ENCODE peak calls at places on chromosomes 2 and 18, in ten cellular contexts. One of them, this sample, is unnamed.

GRCh38 chr2:32591669-32592463 is 36.0 kb upstream of the TTC27 start:
- DNase-seq in heart left ventricle: no peak
- DNase-seq in fibroblast of lung: peak
- DNase-seq in PC-3: peak
- DNase-seq in ovary: no peak
- DNase-seq in endodermal cell: no peak
- DNase-seq in GM12865: peak
- DNase-seq in tibial artery: no peak
- DNase-seq in psoas muscle: no peak
- DNase-seq in GM06990: no peak
- DNase-seq in this sample: peak

GRCh38 chr18:10141559-10141958 is 227.7 kb downstream of the VAPA start:
- DNase-seq in heart left ventricle: no peak
- DNase-seq in fibroblast of lung: no peak
- DNase-seq in PC-3: no peak
- DNase-seq in ovary: no peak
- DNase-seq in endodermal cell: no peak
- DNase-seq in GM12865: no peak
- DNase-seq in tibial artery: no peak
- DNase-seq in psoas muscle: no peak
- DNase-seq in GM06990: no peak
- DNase-seq in this sample: no peak

GRCh38 chr2:160566717-160567116 is 73.1 kb upstream of the RBMS1 start:
- DNase-seq in heart left ventricle: no peak
- DNase-seq in fibroblast of lung: no peak
- DNase-seq in PC-3: no peak
- DNase-seq in ovary: no peak
- DNase-seq in endodermal cell: no peak
- DNase-seq in GM12865: no peak
- DNase-seq in tibial artery: no peak
- DNase-seq in psoas muscle: no peak
- DNase-seq in GM06990: no peak
- DNase-seq in this sample: peak

GRCh38 chr18:5543854-5544389 is at the start of gene EPB41L3:
- DNase-seq in heart left ventricle: peak
- DNase-seq in fibroblast of lung: peak
- DNase-seq in PC-3: no peak
- DNase-seq in ovary: peak
- DNase-seq in endodermal cell: peak
- DNase-seq in GM12865: no peak
- DNase-seq in tibial artery: no peak
- DNase-seq in psoas muscle: peak
- DNase-seq in GM06990: no peak
- DNase-seq in this sample: no peak

GRCh38 chr2:8094571-8094970 is 587.3 kb upstream of the ID2 start:
- DNase-seq in heart left ventricle: peak
- DNase-seq in fibroblast of lung: peak
- DNase-seq in PC-3: no peak
- DNase-seq in ovary: no peak
- DNase-seq in endodermal cell: no peak
- DNase-seq in GM12865: no peak
- DNase-seq in tibial artery: no peak
- DNase-seq in psoas muscle: no peak
- DNase-seq in GM06990: no peak
- DNase-seq in this sample: peak

GRCh38 chr2:100257939-100258338 is 64.4 kb downstream of the LONRF2 start:
- DNase-seq in heart left ventricle: no peak
- DNase-seq in fibroblast of lung: peak
- DNase-seq in PC-3: no peak
- DNase-seq in ovary: no peak
- DNase-seq in endodermal cell: no peak
- DNase-seq in GM12865: no peak
- DNase-seq in tibial artery: peak
- DNase-seq in psoas muscle: no peak
- DNase-seq in GM06990: no peak
- DNase-seq in this sample: peak

GRCh38 chr2:96540136-96540535 is 3.6 kb downstream of the ARID5A start:
- DNase-seq in heart left ventricle: no peak
- DNase-seq in fibroblast of lung: peak
- DNase-seq in PC-3: peak
- DNase-seq in ovary: no peak
- DNase-seq in endodermal cell: peak
- DNase-seq in GM12865: no peak
- DNase-seq in tibial artery: no peak
- DNase-seq in psoas muscle: peak
- DNase-seq in GM06990: no peak
- DNase-seq in this sample: peak

GRCh38 chr2:160493227-160494028 is at the start of gene RBMS1:
- DNase-seq in heart left ventricle: peak
- DNase-seq in fibroblast of lung: peak
- DNase-seq in PC-3: peak
- DNase-seq in ovary: peak
- DNase-seq in endodermal cell: peak
- DNase-seq in GM12865: no peak
- DNase-seq in tibial artery: peak
- DNase-seq in psoas muscle: peak
- DNase-seq in GM06990: peak
- DNase-seq in this sample: peak

DNA sequence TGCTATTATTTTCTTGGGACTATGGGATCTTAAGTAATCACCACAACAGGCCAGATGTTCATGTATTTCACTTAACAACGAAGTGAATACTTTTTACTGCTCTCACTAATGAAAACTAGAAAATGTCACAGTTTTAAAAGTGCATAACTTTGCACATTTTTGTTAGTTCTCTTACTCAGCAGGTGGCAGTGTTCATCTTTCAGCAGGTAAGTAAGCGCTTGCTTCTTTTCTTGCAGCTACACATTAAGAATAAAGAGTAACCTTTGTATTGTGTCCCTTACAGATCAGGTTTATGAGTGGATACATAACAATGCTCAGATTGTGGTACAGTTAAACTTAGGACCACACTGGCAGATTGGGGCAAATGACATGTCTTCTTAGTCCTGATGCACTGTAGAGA is 61.0 kb downstream of the DAW1 start:
- DNase-seq in heart left ventricle: no peak
- DNase-seq in fibroblast of lung: no peak
- DNase-seq in PC-3: peak
- DNase-seq in ovary: no peak
- DNase-seq in endodermal cell: no peak
- DNase-seq in GM12865: no peak
- DNase-seq in tibial artery: no peak
- DNase-seq in psoas muscle: no peak
- DNase-seq in GM06990: no peak
- DNase-seq in this sample: no peak
- TF ChIP-seq CTCF in heart left ventricle: no peak
- TF ChIP-seq CTCF in fibroblast of lung: no peak
- TF ChIP-seq CTCF in PC-3: peak
- TF ChIP-seq CTCF in ovary: no peak
- TF ChIP-seq CTCF in endodermal cell: no peak
- TF ChIP-seq CTCF in GM12865: no peak
- TF ChIP-seq CTCF in tibial artery: no peak
- TF ChIP-seq CTCF in psoas muscle: no peak
- TF ChIP-seq CTCF in GM06990: peak
- TF ChIP-seq CTCF in this sample: no peak

GRCh38 chr2:173137616-173138015 is 62.0 kb downstream of the MAP3K20 start:
- DNase-seq in heart left ventricle: no peak
- DNase-seq in fibroblast of lung: no peak
- DNase-seq in PC-3: no peak
- DNase-seq in ovary: no peak
- DNase-seq in endodermal cell: no peak
- DNase-seq in GM12865: no peak
- DNase-seq in tibial artery: no peak
- DNase-seq in psoas muscle: no peak
- DNase-seq in GM06990: no peak
- DNase-seq in this sample: no peak

GRCh38 chr2:173134703-173135102 is 59.1 kb downstream of the MAP3K20 start:
- DNase-seq in heart left ventricle: no peak
- DNase-seq in fibroblast of lung: no peak
- DNase-seq in PC-3: no peak
- DNase-seq in ovary: no peak
- DNase-seq in endodermal cell: no peak
- DNase-seq in GM12865: peak
- DNase-seq in tibial artery: no peak
- DNase-seq in psoas muscle: no peak
- DNase-seq in GM06990: no peak
- DNase-seq in this sample: no peak

GRCh38 chr2:173138962-173139361 is 63.3 kb downstream of the MAP3K20 start:
- DNase-seq in heart left ventricle: no peak
- DNase-seq in fibroblast of lung: no peak
- DNase-seq in PC-3: no peak
- DNase-seq in ovary: no peak
- DNase-seq in endodermal cell: no peak
- DNase-seq in GM12865: no peak
- DNase-seq in tibial artery: no peak
- DNase-seq in psoas muscle: no peak
- DNase-seq in GM06990: no peak
- DNase-seq in this sample: no peak

GRCh38 chr2:173136614-173137013 is 61.0 kb downstream of the MAP3K20 start:
- DNase-seq in heart left ventricle: no peak
- DNase-seq in fibroblast of lung: no peak
- DNase-seq in PC-3: no peak
- DNase-seq in ovary: no peak
- DNase-seq in endodermal cell: no peak
- DNase-seq in GM12865: no peak
- DNase-seq in tibial artery: no peak
- DNase-seq in psoas muscle: no peak
- DNase-seq in GM06990: no peak
- DNase-seq in this sample: no peak

GRCh38 chr2:173136067-173136466 is 60.4 kb downstream of the MAP3K20 start:
- DNase-seq in heart left ventricle: no peak
- DNase-seq in fibroblast of lung: no peak
- DNase-seq in PC-3: no peak
- DNase-seq in ovary: no peak
- DNase-seq in endodermal cell: no peak
- DNase-seq in GM12865: no peak
- DNase-seq in tibial artery: no peak
- DNase-seq in psoas muscle: no peak
- DNase-seq in GM06990: no peak
- DNase-seq in this sample: no peak
- H3K4me3 ChIP-seq in heart left ventricle: no peak
- H3K4me3 ChIP-seq in fibroblast of lung: no peak
- H3K4me3 ChIP-seq in PC-3: no peak
- H3K4me3 ChIP-seq in ovary: no peak
- H3K4me3 ChIP-seq in endodermal cell: no peak
- H3K4me3 ChIP-seq in GM12865: no peak
- H3K4me3 ChIP-seq in tibial artery: no peak
- H3K4me3 ChIP-seq in psoas muscle: no peak
- H3K4me3 ChIP-seq in GM06990: no peak
- H3K4me3 ChIP-seq in this sample: no peak

GRCh38 chr2:151945602-151946001 is 117.4 kb upstream of the ARL5A start:
- DNase-seq in heart left ventricle: no peak
- DNase-seq in fibroblast of lung: no peak
- DNase-seq in PC-3: no peak
- DNase-seq in ovary: no peak
- DNase-seq in endodermal cell: no peak
- DNase-seq in GM12865: no peak
- DNase-seq in tibial artery: no peak
- DNase-seq in psoas muscle: no peak
- DNase-seq in GM06990: no peak
- DNase-seq in this sample: no peak

GRCh38 chr2:151946856-151947523 is 118.8 kb upstream of the ARL5A start:
- DNase-seq in heart left ventricle: peak
- DNase-seq in fibroblast of lung: peak
- DNase-seq in PC-3: peak
- DNase-seq in ovary: peak
- DNase-seq in endodermal cell: peak
- DNase-seq in GM12865: peak
- DNase-seq in tibial artery: peak
- DNase-seq in psoas muscle: no peak
- DNase-seq in GM06990: no peak
- DNase-seq in this sample: peak

GRCh38 chr2:151943461-151943860 is 115.2 kb upstream of the ARL5A start:
- DNase-seq in heart left ventricle: no peak
- DNase-seq in fibroblast of lung: no peak
- DNase-seq in PC-3: no peak
- DNase-seq in ovary: no peak
- DNase-seq in endodermal cell: no peak
- DNase-seq in GM12865: no peak
- DNase-seq in tibial artery: no peak
- DNase-seq in psoas muscle: no peak
- DNase-seq in GM06990: no peak
- DNase-seq in this sample: no peak

GRCh38 chr2:151945186-151945585 is 117.0 kb upstream of the ARL5A start:
- DNase-seq in heart left ventricle: no peak
- DNase-seq in fibroblast of lung: no peak
- DNase-seq in PC-3: no peak
- DNase-seq in ovary: no peak
- DNase-seq in endodermal cell: no peak
- DNase-seq in GM12865: no peak
- DNase-seq in tibial artery: no peak
- DNase-seq in psoas muscle: no peak
- DNase-seq in GM06990: no peak
- DNase-seq in this sample: no peak

DNA sequence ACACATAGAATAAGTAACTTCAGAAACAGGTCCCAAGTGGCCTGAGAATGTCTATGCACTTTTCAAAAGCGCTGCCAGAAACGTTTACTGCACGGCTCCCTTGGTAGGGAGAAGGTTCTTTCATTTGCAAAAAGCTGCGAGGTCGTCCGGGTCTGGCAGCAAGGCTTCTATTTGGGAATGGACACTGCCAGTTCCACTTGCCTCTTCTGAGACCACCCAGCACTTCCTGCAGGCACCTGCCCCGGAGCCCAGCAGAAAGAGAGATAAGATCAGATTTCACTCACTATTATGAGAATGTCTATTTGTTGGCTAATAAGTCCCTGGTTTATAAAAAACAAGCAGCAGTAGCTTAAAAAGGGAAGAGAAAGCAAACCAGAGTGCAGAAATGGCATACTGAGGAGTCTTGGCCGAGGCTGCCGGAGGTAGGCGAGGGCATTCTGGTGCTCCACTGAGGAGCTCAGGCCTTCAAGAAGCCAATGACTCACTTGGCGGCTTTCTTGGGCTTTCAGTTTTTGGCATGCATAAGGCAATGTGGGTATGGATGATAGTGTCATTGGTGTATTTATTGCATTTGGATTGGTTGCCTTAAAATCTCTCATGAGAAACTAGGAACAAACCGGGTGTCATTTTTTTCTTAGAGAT is 119.4 kb upstream of the ARL5A start:
- DNase-seq in heart left ventricle: no peak
- DNase-seq in fibroblast of lung: peak
- DNase-seq in PC-3: peak
- DNase-seq in ovary: no peak
- DNase-seq in endodermal cell: peak
- DNase-seq in GM12865: peak
- DNase-seq in tibial artery: peak
- DNase-seq in psoas muscle: peak
- DNase-seq in GM06990: peak
- DNase-seq in this sample: peak
- TF ChIP-seq CTCF in heart left ventricle: no peak
- TF ChIP-seq CTCF in fibroblast of lung: no peak
- TF ChIP-seq CTCF in PC-3: peak
- TF ChIP-seq CTCF in ovary: no peak
- TF ChIP-seq CTCF in endodermal cell: peak
- TF ChIP-seq CTCF in GM12865: no peak
- TF ChIP-seq CTCF in tibial artery: no peak
- TF ChIP-seq CTCF in psoas muscle: no peak
- TF ChIP-seq CTCF in GM06990: no peak
- TF ChIP-seq CTCF in this sample: no peak

DNA sequence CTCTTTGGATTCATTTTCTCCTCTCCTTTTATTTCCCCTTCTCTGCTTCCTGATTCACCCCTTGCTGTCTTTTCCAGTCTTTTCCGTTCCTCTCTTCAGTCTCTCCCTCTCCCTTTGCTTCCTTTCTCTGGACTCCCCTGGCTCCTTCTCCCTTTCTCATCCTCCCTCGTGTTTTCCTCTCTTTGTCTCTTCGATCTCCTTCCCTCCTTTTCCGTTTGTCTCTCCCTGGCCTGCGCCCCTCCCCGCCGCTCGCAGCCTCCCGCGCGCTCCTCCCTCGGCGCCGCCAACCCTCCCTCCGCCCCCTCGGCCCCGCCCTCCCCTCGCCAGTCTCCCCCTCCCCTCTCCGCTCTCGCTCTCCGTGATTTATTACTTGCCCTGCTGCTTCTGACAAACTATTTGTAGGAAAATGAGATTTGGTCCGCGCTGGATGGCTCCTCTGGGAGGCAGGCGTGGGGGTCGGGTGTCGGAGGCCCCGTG is 46.0 kb upstream of the PAX8 start:
- DNase-seq in heart left ventricle: peak
- DNase-seq in fibroblast of lung: peak
- DNase-seq in PC-3: peak
- DNase-seq in ovary: peak
- DNase-seq in endodermal cell: peak
- DNase-seq in GM12865: no peak
- DNase-seq in tibial artery: no peak
- DNase-seq in psoas muscle: peak
- DNase-seq in GM06990: no peak
- DNase-seq in this sample: peak
- H3K4me3 ChIP-seq in heart left ventricle: peak
- H3K4me3 ChIP-seq in fibroblast of lung: peak
- H3K4me3 ChIP-seq in PC-3: peak
- H3K4me3 ChIP-seq in ovary: peak
- H3K4me3 ChIP-seq in endodermal cell: peak
- H3K4me3 ChIP-seq in GM12865: no peak
- H3K4me3 ChIP-seq in tibial artery: peak
- H3K4me3 ChIP-seq in psoas muscle: peak
- H3K4me3 ChIP-seq in GM06990: no peak
- H3K4me3 ChIP-seq in this sample: peak